ENCODE peak calls at places on chromosomes 2 and 18, in four cellular contexts. One of them, this sample, is unnamed.

GRCh38 chr2:132978840-132979239 is 308.8 kb upstream of the LYPD1 start:
- DNase-seq in IMR-90: no peak
- DNase-seq in H1: no peak
- DNase-seq in GM12878: peak; percentile 51
- DNase-seq in this sample: no peak

GRCh38 chr2:16745466-16745865 is 79.8 kb upstream of the CYRIA start:
- DNase-seq in IMR-90: no peak
- DNase-seq in H1: no peak
- DNase-seq in GM12878: no peak
- DNase-seq in this sample: no peak

GRCh38 chr18:64100136-64100922 is 48.6 kb downstream of the LINC00305 start:
- DNase-seq in IMR-90: no peak
- DNase-seq in H1: no peak
- DNase-seq in GM12878: peak; percentile 33
- DNase-seq in this sample: no peak

GRCh38 chr2:11314482-11314881 is 30.0 kb downstream of the ROCK2 start:
- DNase-seq in IMR-90: peak; percentile 48
- DNase-seq in H1: no peak
- DNase-seq in GM12878: no peak
- DNase-seq in this sample: no peak

GRCh38 chr18:10247402-10248117 is 206.9 kb upstream of the APCDD1 start:
- DNase-seq in IMR-90: no peak
- DNase-seq in H1: no peak
- DNase-seq in GM12878: no peak
- DNase-seq in this sample: no peak

GRCh38 chr2:118668431-118669424 is 178.7 kb downstream of the EN1 start:
- DNase-seq in IMR-90: peak; percentile 95
- DNase-seq in H1: no peak
- DNase-seq in GM12878: no peak
- DNase-seq in this sample: no peak

GRCh38 chr2:160491922-160492371 is 1.7 kb downstream of the RBMS1 start:
- DNase-seq in IMR-90: peak; percentile 75
- DNase-seq in H1: no peak
- DNase-seq in GM12878: no peak
- DNase-seq in this sample: no peak

GRCh38 chr2:65991332-65991731 is 443.6 kb upstream of the MEIS1 start:
- DNase-seq in IMR-90: no peak
- DNase-seq in H1: no peak
- DNase-seq in GM12878: no peak
- DNase-seq in this sample: no peak

GRCh38 chr2:44912660-44913059 is 28.8 kb upstream of the SIX3 start:
- DNase-seq in IMR-90: peak; percentile 3
- DNase-seq in H1: no peak
- DNase-seq in GM12878: no peak
- DNase-seq in this sample: no peak

GRCh38 chr2:103526757-103527156 is 764.9 kb downstream of the TMEM182 start:
- DNase-seq in IMR-90: no peak
- DNase-seq in H1: no peak
- DNase-seq in GM12878: no peak
- DNase-seq in this sample: no peak

GRCh38 chr18:5582849-5583667 is 39.3 kb upstream of the EPB41L3 start:
- DNase-seq in IMR-90: peak; percentile 62
- DNase-seq in H1: no peak
- DNase-seq in GM12878: no peak
- DNase-seq in this sample: no peak

GRCh38 chr2:3198119-3198518 is 179.5 kb downstream of the EIPR1 start:
- DNase-seq in IMR-90: no peak
- DNase-seq in H1: no peak
- DNase-seq in GM12878: no peak
- DNase-seq in this sample: no peak

GRCh38 chr2:54457326-54458023 is 1.3 kb downstream of the SPTBN1 start:
- DNase-seq in IMR-90: no peak
- DNase-seq in H1: no peak
- DNase-seq in GM12878: no peak
- DNase-seq in this sample: no peak

GRCh38 chr2:31386172-31386571 is 28.4 kb downstream of the XDH start:
- DNase-seq in IMR-90: no peak
- DNase-seq in H1: no peak
- DNase-seq in GM12878: no peak
- DNase-seq in this sample: no peak

GRCh38 chr2:2502150-2502549 is 171.1 kb upstream of the MYT1L start:
- DNase-seq in IMR-90: no peak
- DNase-seq in H1: no peak
- DNase-seq in GM12878: no peak
- DNase-seq in this sample: no peak

GRCh38 chr18:13390196-13390595 is 171.6 kb downstream of the LDLRAD4 start:
- DNase-seq in IMR-90: no peak
- DNase-seq in H1: no peak
- DNase-seq in GM12878: no peak
- DNase-seq in this sample: no peak

GRCh38 chr2:135094508-135094907 is 42.4 kb downstream of the RAB3GAP1 start:
- DNase-seq in IMR-90: peak; percentile 5
- DNase-seq in H1: no peak
- DNase-seq in GM12878: no peak
- DNase-seq in this sample: no peak

GRCh38 chr18:76678248-76678647 is 144.1 kb upstream of the ZNF236 start:
- DNase-seq in IMR-90: no peak
- DNase-seq in H1: no peak
- DNase-seq in GM12878: no peak
- DNase-seq in this sample: no peak

GRCh38 chr18:24366328-24366727 is 31.3 kb downstream of the OSBPL1A start:
- DNase-seq in IMR-90: no peak
- DNase-seq in H1: no peak
- DNase-seq in GM12878: no peak
- DNase-seq in this sample: no peak

GRCh38 chr2:216495656-216496055 is 3.0 kb upstream of the RPL37A start:
- DNase-seq in IMR-90: peak; percentile 77
- DNase-seq in H1: no peak
- DNase-seq in GM12878: no peak
- DNase-seq in this sample: no peak

GRCh38 chr18:76145968-76146367 is 349.1 kb downstream of the ZNF516 start:
- DNase-seq in IMR-90: no peak
- DNase-seq in H1: no peak
- DNase-seq in GM12878: no peak
- DNase-seq in this sample: no peak

GRCh38 chr2:10584843-10585475 is 104.8 kb downstream of the NOL10 start:
- DNase-seq in IMR-90: peak; percentile 93
- DNase-seq in H1: no peak
- DNase-seq in GM12878: no peak
- DNase-seq in this sample: no peak

GRCh38 chr2:60489269-60489668 is 64.2 kb downstream of the BCL11A start:
- DNase-seq in IMR-90: no peak
- DNase-seq in H1: no peak
- DNase-seq in GM12878: no peak
- DNase-seq in this sample: no peak

GRCh38 chr2:131673400-131674173 is 145.9 kb downstream of the CCDC74A start:
- DNase-seq in IMR-90: peak; percentile 44
- DNase-seq in H1: no peak
- DNase-seq in GM12878: no peak
- DNase-seq in this sample: peak; percentile 67

GRCh38 chr18:58132595-58133191 is 88.7 kb downstream of the NEDD4L start:
- DNase-seq in IMR-90: peak; percentile 20
- DNase-seq in H1: no peak
- DNase-seq in GM12878: no peak
- DNase-seq in this sample: no peak

GRCh38 chr2:64750001-64750816 is 96.5 kb upstream of the SERTAD2 start:
- DNase-seq in IMR-90: peak; percentile 33
- DNase-seq in H1: no peak
- DNase-seq in GM12878: no peak
- DNase-seq in this sample: peak; percentile 38

GRCh38 chr2:108220942-108221541 is 18.7 kb upstream of the SULT1C3 start:
- DNase-seq in IMR-90: no peak
- DNase-seq in H1: no peak
- DNase-seq in GM12878: no peak
- DNase-seq in this sample: no peak

GRCh38 chr18:69691008-69691760 is 256.5 kb downstream of the CD226 start:
- DNase-seq in IMR-90: no peak
- DNase-seq in H1: no peak
- DNase-seq in GM12878: no peak
- DNase-seq in this sample: no peak

GRCh38 chr18:777021-777420 is 35.0 kb downstream of the YES1 start:
- DNase-seq in IMR-90: peak; percentile 48
- DNase-seq in H1: no peak
- DNase-seq in GM12878: no peak
- DNase-seq in this sample: no peak

GRCh38 chr2:26519396-26519991 is 41.6 kb upstream of the OTOF start:
- DNase-seq in IMR-90: no peak
- DNase-seq in H1: no peak
- DNase-seq in GM12878: no peak
- DNase-seq in this sample: no peak

DNA sequence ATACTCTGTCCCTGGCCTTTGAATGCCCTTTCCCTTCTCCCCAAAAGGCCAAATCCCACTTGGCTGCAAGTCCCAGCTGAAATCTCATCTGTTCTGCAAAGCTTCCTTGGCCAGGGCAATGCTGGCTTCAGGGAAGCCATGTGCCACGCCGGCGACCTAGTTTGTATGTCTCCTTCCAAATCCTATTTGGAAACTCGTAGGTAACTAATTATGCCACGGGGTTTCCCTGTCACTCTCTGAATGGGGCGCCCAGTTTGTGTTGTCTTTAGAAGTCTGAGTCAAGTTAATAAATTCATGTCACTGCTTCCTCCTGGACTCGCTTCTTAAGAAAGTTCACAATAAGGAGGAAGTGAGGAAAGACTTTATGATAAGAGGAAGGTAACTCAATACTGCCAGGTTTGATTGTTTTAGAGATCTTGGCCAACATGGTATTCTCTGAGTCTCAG is 19.1 kb downstream of the FHL2 start:
- DNase-seq in IMR-90: no peak
- DNase-seq in H1: no peak
- DNase-seq in GM12878: no peak
- DNase-seq in this sample: no peak
- TF ChIP-seq CHD1 in IMR-90: no peak
- TF ChIP-seq CHD1 in H1: no peak
- TF ChIP-seq CHD1 in GM12878: no peak
- TF ChIP-seq CHD1 in this sample: no peak

DNA sequence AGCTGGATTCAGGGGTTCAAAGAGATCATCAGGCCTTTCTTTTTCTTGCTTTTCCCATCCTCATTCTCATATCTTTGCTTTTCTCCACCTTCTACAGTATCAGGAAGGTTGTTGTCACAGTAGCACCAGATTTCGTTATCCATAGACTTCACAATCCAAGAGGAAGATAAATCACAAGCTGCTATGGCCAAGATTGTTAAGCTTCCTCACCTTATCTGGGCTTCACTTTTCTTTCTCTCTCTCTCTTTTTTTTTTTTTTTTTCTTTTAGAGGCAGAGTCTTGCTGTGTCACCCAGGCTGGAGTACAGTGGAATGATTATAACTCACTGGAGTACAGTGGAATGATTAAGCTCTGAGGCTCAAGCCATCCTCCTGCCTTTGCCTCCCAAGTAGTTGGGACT is 93.5 kb downstream of the TTC27 start:
- DNase-seq in IMR-90: no peak
- DNase-seq in H1: no peak
- DNase-seq in GM12878: no peak
- DNase-seq in this sample: peak; percentile 69
- TF ChIP-seq CHD1 in IMR-90: no peak
- TF ChIP-seq CHD1 in H1: no peak
- TF ChIP-seq CHD1 in GM12878: no peak
- TF ChIP-seq CHD1 in this sample: no peak

GRCh38 chr2:70480468-70480867 is 73.2 kb downstream of the TGFA start:
- DNase-seq in IMR-90: no peak
- DNase-seq in H1: no peak
- DNase-seq in GM12878: no peak
- DNase-seq in this sample: no peak
- TF ChIP-seq CHD1 in IMR-90: no peak
- TF ChIP-seq CHD1 in H1: no peak
- TF ChIP-seq CHD1 in GM12878: no peak
- TF ChIP-seq CHD1 in this sample: no peak

GRCh38 chr2:101951296-101951695 is 40.5 kb upstream of the IL1R2 start:
- DNase-seq in IMR-90: no peak
- DNase-seq in H1: no peak
- DNase-seq in GM12878: no peak
- DNase-seq in this sample: no peak

GRCh38 chr2:101946372-101946771 is 45.4 kb upstream of the IL1R2 start:
- DNase-seq in IMR-90: no peak
- DNase-seq in H1: no peak
- DNase-seq in GM12878: no peak
- DNase-seq in this sample: no peak

GRCh38 chr2:101947374-101947773 is 44.4 kb upstream of the IL1R2 start:
- DNase-seq in IMR-90: no peak
- DNase-seq in H1: no peak
- DNase-seq in GM12878: no peak
- DNase-seq in this sample: no peak

GRCh38 chr2:101948625-101949150 is 43.1 kb upstream of the IL1R2 start:
- DNase-seq in IMR-90: no peak
- DNase-seq in H1: no peak
- DNase-seq in GM12878: no peak
- DNase-seq in this sample: no peak

GRCh38 chr2:101949304-101949703 is 42.5 kb upstream of the IL1R2 start:
- DNase-seq in IMR-90: no peak
- DNase-seq in H1: no peak
- DNase-seq in GM12878: no peak
- DNase-seq in this sample: no peak
- TF ChIP-seq CHD1 in IMR-90: no peak
- TF ChIP-seq CHD1 in H1: no peak
- TF ChIP-seq CHD1 in GM12878: no peak
- TF ChIP-seq CHD1 in this sample: no peak

GRCh38 chr18:37701967-37702366 is 136.4 kb upstream of the CELF4 start:
- DNase-seq in IMR-90: no peak
- DNase-seq in H1: no peak
- DNase-seq in GM12878: no peak
- DNase-seq in this sample: no peak

GRCh38 chr18:37698508-37699035 is 133.0 kb upstream of the CELF4 start:
- DNase-seq in IMR-90: no peak
- DNase-seq in H1: no peak
- DNase-seq in GM12878: no peak
- DNase-seq in this sample: no peak
- TF ChIP-seq CHD1 in IMR-90: no peak
- TF ChIP-seq CHD1 in H1: no peak
- TF ChIP-seq CHD1 in GM12878: no peak
- TF ChIP-seq CHD1 in this sample: no peak

GRCh38 chr2:9333591-9334171 is 89.6 kb downstream of the ITGB1BP1 start:
- DNase-seq in IMR-90: peak; percentile 91
- DNase-seq in H1: peak; percentile 21
- DNase-seq in GM12878: no peak
- DNase-seq in this sample: peak; percentile 79
- TF ChIP-seq CHD1 in IMR-90: no peak
- TF ChIP-seq CHD1 in H1: no peak
- TF ChIP-seq CHD1 in GM12878: no peak
- TF ChIP-seq CHD1 in this sample: no peak

This sample was measured in K562.